ENCODE peak calls at places on chromosomes 7 and 10, in seven cellular contexts. One of them, this sample, is unnamed.

GRCh38 chr7:24936121-24936824 is 43.7 kb downstream of the OSBPL3 start:
- DNase-seq in DND-41: no peak
- DNase-seq in RWPE1: no peak
- DNase-seq in fibroblast of pulmonary artery: no peak
- DNase-seq in nephron progenitor cell: no peak
- DNase-seq in dorsolateral prefrontal cortex: no peak
- DNase-seq in omental fat pad: no peak
- DNase-seq in this sample: no peak

GRCh38 chr7:24869572-24869971 is 110.4 kb downstream of the OSBPL3 start:
- DNase-seq in DND-41: no peak
- DNase-seq in RWPE1: no peak
- DNase-seq in fibroblast of pulmonary artery: no peak
- DNase-seq in nephron progenitor cell: no peak
- DNase-seq in dorsolateral prefrontal cortex: no peak
- DNase-seq in omental fat pad: no peak
- DNase-seq in this sample: no peak

GRCh38 chr10:119931873-119932272 is 39.3 kb downstream of the SEC23IP start:
- DNase-seq in DND-41: no peak
- DNase-seq in RWPE1: no peak
- DNase-seq in fibroblast of pulmonary artery: no peak
- DNase-seq in nephron progenitor cell: no peak
- DNase-seq in dorsolateral prefrontal cortex: no peak
- DNase-seq in omental fat pad: no peak
- DNase-seq in this sample: no peak

GRCh38 chr10:4847580-4848020 is 21.6 kb downstream of the AKR1E2 start:
- DNase-seq in DND-41: no peak
- DNase-seq in RWPE1: peak; percentile 57
- DNase-seq in fibroblast of pulmonary artery: peak; percentile 89
- DNase-seq in nephron progenitor cell: no peak
- DNase-seq in dorsolateral prefrontal cortex: no peak
- DNase-seq in omental fat pad: no peak
- DNase-seq in this sample: peak; percentile 77

GRCh38 chr10:124722812-124723783 is 21.1 kb downstream of the FAM53B start:
- DNase-seq in DND-41: peak; percentile 51
- DNase-seq in RWPE1: no peak
- DNase-seq in fibroblast of pulmonary artery: no peak
- DNase-seq in nephron progenitor cell: no peak
- DNase-seq in dorsolateral prefrontal cortex: no peak
- DNase-seq in omental fat pad: no peak
- DNase-seq in this sample: no peak

GRCh38 chr7:151074817-151075661 is 5.6 kb downstream of the FASTK start:
- DNase-seq in DND-41: no peak
- DNase-seq in RWPE1: no peak
- DNase-seq in fibroblast of pulmonary artery: no peak
- DNase-seq in nephron progenitor cell: no peak
- DNase-seq in dorsolateral prefrontal cortex: no peak
- DNase-seq in omental fat pad: no peak
- DNase-seq in this sample: no peak

GRCh38 chr7:2952316-2952715 is 91.4 kb downstream of the CARD11 start:
- DNase-seq in DND-41: no peak
- DNase-seq in RWPE1: no peak
- DNase-seq in fibroblast of pulmonary artery: no peak
- DNase-seq in nephron progenitor cell: no peak
- DNase-seq in dorsolateral prefrontal cortex: no peak
- DNase-seq in omental fat pad: no peak
- DNase-seq in this sample: no peak

GRCh38 chr7:155405399-155406318 is 52.3 kb upstream of the EN2 start:
- DNase-seq in DND-41: no peak
- DNase-seq in RWPE1: no peak
- DNase-seq in fibroblast of pulmonary artery: no peak
- DNase-seq in nephron progenitor cell: no peak
- DNase-seq in dorsolateral prefrontal cortex: no peak
- DNase-seq in omental fat pad: no peak
- DNase-seq in this sample: peak; percentile 21

GRCh38 chr7:89238156-89238555 is 442.6 kb upstream of the TEX47 start:
- DNase-seq in DND-41: no peak
- DNase-seq in RWPE1: peak; percentile 5
- DNase-seq in fibroblast of pulmonary artery: no peak
- DNase-seq in nephron progenitor cell: no peak
- DNase-seq in dorsolateral prefrontal cortex: no peak
- DNase-seq in omental fat pad: no peak
- DNase-seq in this sample: no peak

GRCh38 chr10:75683158-75683557 is 251.7 kb downstream of the LRMDA start:
- DNase-seq in DND-41: no peak
- DNase-seq in RWPE1: no peak
- DNase-seq in fibroblast of pulmonary artery: no peak
- DNase-seq in nephron progenitor cell: no peak
- DNase-seq in dorsolateral prefrontal cortex: no peak
- DNase-seq in omental fat pad: no peak
- DNase-seq in this sample: no peak

GRCh38 chr7:134789967-134790685 is 10.7 kb downstream of the CALD1 start:
- DNase-seq in DND-41: no peak
- DNase-seq in RWPE1: no peak
- DNase-seq in fibroblast of pulmonary artery: peak; percentile 93
- DNase-seq in nephron progenitor cell: no peak
- DNase-seq in dorsolateral prefrontal cortex: no peak
- DNase-seq in omental fat pad: no peak
- DNase-seq in this sample: no peak

GRCh38 chr10:88659725-88660592 is 4.3 kb upstream of the LIPF start:
- DNase-seq in DND-41: no peak
- DNase-seq in RWPE1: no peak
- DNase-seq in fibroblast of pulmonary artery: no peak
- DNase-seq in nephron progenitor cell: no peak
- DNase-seq in dorsolateral prefrontal cortex: no peak
- DNase-seq in omental fat pad: no peak
- DNase-seq in this sample: no peak

GRCh38 chr10:119723624-119724023 is 2.2 kb upstream of the INPP5F start:
- DNase-seq in DND-41: no peak
- DNase-seq in RWPE1: no peak
- DNase-seq in fibroblast of pulmonary artery: no peak
- DNase-seq in nephron progenitor cell: no peak
- DNase-seq in dorsolateral prefrontal cortex: no peak
- DNase-seq in omental fat pad: no peak
- DNase-seq in this sample: no peak

GRCh38 chr10:119652361-119652760 is 1.2 kb downstream of the BAG3 start:
- DNase-seq in DND-41: peak; percentile 21
- DNase-seq in RWPE1: peak; percentile 65
- DNase-seq in fibroblast of pulmonary artery: peak; percentile 73
- DNase-seq in nephron progenitor cell: no peak
- DNase-seq in dorsolateral prefrontal cortex: no peak
- DNase-seq in omental fat pad: no peak
- DNase-seq in this sample: peak; percentile 5

GRCh38 chr7:8212638-8213037 is 49.3 kb downstream of the ICA1 start:
- DNase-seq in DND-41: no peak
- DNase-seq in RWPE1: no peak
- DNase-seq in fibroblast of pulmonary artery: no peak
- DNase-seq in nephron progenitor cell: no peak
- DNase-seq in dorsolateral prefrontal cortex: no peak
- DNase-seq in omental fat pad: no peak
- DNase-seq in this sample: no peak

GRCh38 chr7:152144557-152145245 is 119.2 kb downstream of the GALNT11 start:
- DNase-seq in DND-41: no peak
- DNase-seq in RWPE1: no peak
- DNase-seq in fibroblast of pulmonary artery: no peak
- DNase-seq in nephron progenitor cell: no peak
- DNase-seq in dorsolateral prefrontal cortex: no peak
- DNase-seq in omental fat pad: no peak
- DNase-seq in this sample: no peak

GRCh38 chr10:101773923-101774588 is 1.9 kb downstream of the FGF8 start:
- DNase-seq in DND-41: no peak
- DNase-seq in RWPE1: no peak
- DNase-seq in fibroblast of pulmonary artery: no peak
- DNase-seq in nephron progenitor cell: no peak
- DNase-seq in dorsolateral prefrontal cortex: no peak
- DNase-seq in omental fat pad: no peak
- DNase-seq in this sample: no peak

GRCh38 chr10:126504051-126504760 is 115.9 kb upstream of the ADAM12 start:
- DNase-seq in DND-41: peak; percentile 17
- DNase-seq in RWPE1: peak; percentile 49
- DNase-seq in fibroblast of pulmonary artery: peak; percentile 80
- DNase-seq in nephron progenitor cell: peak; percentile 43
- DNase-seq in dorsolateral prefrontal cortex: no peak
- DNase-seq in omental fat pad: no peak
- DNase-seq in this sample: peak; percentile 32

GRCh38 chr7:6278749-6279310 is 6.4 kb upstream of the CYTH3 start:
- DNase-seq in DND-41: no peak
- DNase-seq in RWPE1: no peak
- DNase-seq in fibroblast of pulmonary artery: no peak
- DNase-seq in nephron progenitor cell: no peak
- DNase-seq in dorsolateral prefrontal cortex: no peak
- DNase-seq in omental fat pad: no peak
- DNase-seq in this sample: no peak

GRCh38 chr7:91940171-91940570 is 491 bp upstream of the AKAP9 start:
- DNase-seq in DND-41: peak; percentile 38
- DNase-seq in RWPE1: peak; percentile 22
- DNase-seq in fibroblast of pulmonary artery: peak; percentile 11
- DNase-seq in nephron progenitor cell: peak; percentile 29
- DNase-seq in dorsolateral prefrontal cortex: no peak
- DNase-seq in omental fat pad: no peak
- DNase-seq in this sample: peak; percentile 14

GRCh38 chr10:33746878-33747277 is 412.4 kb upstream of the NRP1 start:
- DNase-seq in DND-41: no peak
- DNase-seq in RWPE1: no peak
- DNase-seq in fibroblast of pulmonary artery: peak; percentile 29
- DNase-seq in nephron progenitor cell: no peak
- DNase-seq in dorsolateral prefrontal cortex: no peak
- DNase-seq in omental fat pad: no peak
- DNase-seq in this sample: no peak

GRCh38 chr10:36725581-36726520 is 399.5 kb upstream of the ANKRD30A start:
- DNase-seq in DND-41: no peak
- DNase-seq in RWPE1: peak; percentile 69
- DNase-seq in fibroblast of pulmonary artery: peak; percentile 67
- DNase-seq in nephron progenitor cell: peak; percentile 57
- DNase-seq in dorsolateral prefrontal cortex: no peak
- DNase-seq in omental fat pad: no peak
- DNase-seq in this sample: no peak
- TF ChIP-seq CTCF in DND-41: peak; percentile 61
- TF ChIP-seq CTCF in RWPE1: peak; percentile 22
- TF ChIP-seq CTCF in fibroblast of pulmonary artery: peak; percentile 28
- TF ChIP-seq CTCF in nephron progenitor cell: peak; percentile 45
- TF ChIP-seq CTCF in dorsolateral prefrontal cortex: peak; percentile 30
- TF ChIP-seq CTCF in omental fat pad: no peak
- TF ChIP-seq CTCF in this sample: no peak

GRCh38 chr7:139509535-139509934 is 13.9 kb upstream of the CLEC2L start:
- DNase-seq in DND-41: no peak
- DNase-seq in RWPE1: no peak
- DNase-seq in fibroblast of pulmonary artery: no peak
- DNase-seq in nephron progenitor cell: no peak
- DNase-seq in dorsolateral prefrontal cortex: no peak
- DNase-seq in omental fat pad: no peak
- DNase-seq in this sample: no peak

GRCh38 chr7:139500770-139501138 is 17.3 kb upstream of the KLRG2 start:
- DNase-seq in DND-41: no peak
- DNase-seq in RWPE1: no peak
- DNase-seq in fibroblast of pulmonary artery: no peak
- DNase-seq in nephron progenitor cell: no peak
- DNase-seq in dorsolateral prefrontal cortex: no peak
- DNase-seq in omental fat pad: no peak
- DNase-seq in this sample: no peak

GRCh38 chr7:139502226-139502625 is 18.8 kb upstream of the KLRG2 start:
- DNase-seq in DND-41: no peak
- DNase-seq in RWPE1: no peak
- DNase-seq in fibroblast of pulmonary artery: no peak
- DNase-seq in nephron progenitor cell: no peak
- DNase-seq in dorsolateral prefrontal cortex: no peak
- DNase-seq in omental fat pad: no peak
- DNase-seq in this sample: no peak

GRCh38 chr7:139505563-139505962 is 17.9 kb upstream of the CLEC2L start:
- DNase-seq in DND-41: peak; percentile 9
- DNase-seq in RWPE1: no peak
- DNase-seq in fibroblast of pulmonary artery: no peak
- DNase-seq in nephron progenitor cell: peak; percentile 22
- DNase-seq in dorsolateral prefrontal cortex: no peak
- DNase-seq in omental fat pad: no peak
- DNase-seq in this sample: peak; percentile 13
- TF ChIP-seq CTCF in DND-41: peak; percentile 52
- TF ChIP-seq CTCF in RWPE1: no peak
- TF ChIP-seq CTCF in fibroblast of pulmonary artery: peak; percentile 29
- TF ChIP-seq CTCF in nephron progenitor cell: peak; percentile 15
- TF ChIP-seq CTCF in dorsolateral prefrontal cortex: no peak
- TF ChIP-seq CTCF in omental fat pad: no peak
- TF ChIP-seq CTCF in this sample: no peak

DNA sequence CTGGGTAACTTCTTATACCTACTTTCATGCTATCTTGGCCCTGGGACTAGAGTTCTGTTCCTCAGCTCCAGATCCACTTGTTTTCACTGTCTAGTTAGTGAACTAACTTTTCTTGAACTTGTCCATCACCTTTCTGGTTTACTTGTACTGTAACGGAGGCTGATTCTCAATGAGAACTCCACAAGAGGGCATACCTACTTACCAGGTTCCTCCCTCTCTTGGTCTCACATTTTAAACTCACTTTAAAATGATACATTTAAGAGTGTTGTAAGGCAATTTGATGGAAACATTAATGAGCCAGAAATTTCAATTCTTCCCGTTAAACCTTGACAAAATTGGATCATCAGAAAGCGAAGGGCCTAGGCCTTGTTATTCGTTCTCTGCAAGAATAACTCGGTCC is 111.6 kb downstream of the MAGI2 start:
- DNase-seq in DND-41: no peak
- DNase-seq in RWPE1: no peak
- DNase-seq in fibroblast of pulmonary artery: no peak
- DNase-seq in nephron progenitor cell: no peak
- DNase-seq in dorsolateral prefrontal cortex: no peak
- DNase-seq in omental fat pad: no peak
- DNase-seq in this sample: no peak
- TF ChIP-seq CTCF in DND-41: no peak
- TF ChIP-seq CTCF in RWPE1: no peak
- TF ChIP-seq CTCF in fibroblast of pulmonary artery: no peak
- TF ChIP-seq CTCF in nephron progenitor cell: no peak
- TF ChIP-seq CTCF in dorsolateral prefrontal cortex: no peak
- TF ChIP-seq CTCF in omental fat pad: no peak
- TF ChIP-seq CTCF in this sample: no peak

DNA sequence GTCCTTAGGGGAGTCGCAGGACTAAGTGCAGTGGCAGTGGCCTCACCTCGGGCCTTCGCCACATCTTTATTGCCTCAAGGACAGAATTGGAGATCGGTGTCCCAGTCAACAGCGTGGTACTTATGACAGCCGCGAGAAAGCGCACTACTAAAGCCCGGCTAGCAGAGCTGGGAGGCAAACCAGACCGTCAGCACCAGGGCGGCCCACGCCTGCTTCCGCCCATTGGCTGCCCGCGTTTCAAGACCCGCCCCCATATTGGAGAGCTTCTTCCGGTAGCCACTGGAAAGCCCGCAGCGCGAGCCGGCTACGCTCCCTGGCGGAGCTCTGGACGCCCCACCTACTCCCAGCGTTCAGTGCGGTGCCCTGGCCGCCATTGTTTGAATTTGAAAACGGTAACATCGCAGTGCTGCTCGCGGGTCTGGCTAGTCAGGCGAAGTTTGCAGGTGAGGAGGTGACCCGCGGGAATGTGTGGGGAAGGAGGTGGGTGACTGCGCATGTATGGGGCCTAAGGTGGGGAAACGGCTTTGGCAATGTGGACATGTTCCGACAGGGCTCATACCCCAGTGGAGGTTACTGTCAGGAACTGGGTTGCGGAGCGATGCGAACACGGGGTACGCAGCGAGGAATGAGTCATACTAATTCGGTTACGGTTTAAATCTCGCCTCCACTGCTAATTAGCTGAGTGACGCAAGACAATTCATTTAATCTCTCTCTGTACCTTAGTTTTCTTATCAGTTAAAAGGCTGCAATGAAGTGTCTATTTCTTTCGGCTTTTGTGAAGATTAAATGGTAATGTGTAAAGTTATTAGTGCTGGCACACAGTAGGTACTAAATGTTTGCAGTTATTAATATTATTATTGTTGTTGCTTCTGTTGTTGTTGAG is at the start of gene KIF20B:
- DNase-seq in DND-41: peak; percentile 97
- DNase-seq in RWPE1: peak; percentile 98
- DNase-seq in fibroblast of pulmonary artery: peak; percentile 97
- DNase-seq in nephron progenitor cell: peak; percentile 95
- DNase-seq in dorsolateral prefrontal cortex: peak; percentile 91
- DNase-seq in omental fat pad: peak; percentile 86
- DNase-seq in this sample: peak; percentile 92
- TF ChIP-seq CTCF in DND-41: peak; percentile 59
- TF ChIP-seq CTCF in RWPE1: peak; percentile 28
- TF ChIP-seq CTCF in fibroblast of pulmonary artery: peak; percentile 21
- TF ChIP-seq CTCF in nephron progenitor cell: no peak
- TF ChIP-seq CTCF in dorsolateral prefrontal cortex: peak; percentile 53
- TF ChIP-seq CTCF in omental fat pad: no peak
- TF ChIP-seq CTCF in this sample: no peak

This sample was measured in Calu3.